ENCODE peak calls at places on chromosomes 13 and 19, in ten cellular contexts. Z is tibial nerve; J is retinal pigment epithelial cell; Q is CD8-positive, alpha-beta T cell; G is neural progenitor cell; C is GM23338; H is fibroblast of lung; O is A549; K is adrenal gland; E is heart left ventricle. X is an unnamed sample.

GRCh38 chr13:27960362-27961226 is 8.5 kb downstream of the CDX2 start:
- DNase-seq in G (peak; percentile 89), Z (no peak), Q (peak; percentile 48), O (peak; percentile 87), C (peak; percentile 92), H (peak; percentile 13), K (no peak), J (no peak), E (no peak), X (peak; percentile 31)

GRCh38 chr19:52028780-52029123 is 573 bp upstream of the ZNF614 start:
- DNase-seq in H (no peak), Z (no peak), G (no peak), Q (no peak), C (no peak), K (no peak), O (no peak), E (no peak), J (no peak), X (no peak)

GRCh38 chr19:38132781-38133180 is 91.2 kb downstream of the DPF1 start:
- DNase-seq in H (no peak), E (no peak), Z (no peak), Q (no peak), C (no peak), K (no peak), O (no peak), J (no peak), G (no peak), X (no peak)

GRCh38 chr13:72132065-72132464 is 265.1 kb upstream of the DACH1 start:
- DNase-seq in E (no peak), G (no peak), O (no peak), J (no peak), H (no peak), Q (no peak), C (no peak), Z (no peak), K (no peak), X (no peak)

GRCh38 chr19:756232-756631 is 5.3 kb downstream of the MISP start:
- DNase-seq in C (peak; percentile 54), O (peak; percentile 77), J (no peak), K (no peak), G (no peak), E (no peak), Q (no peak), H (peak; percentile 36), Z (no peak), X (peak; percentile 35)

GRCh38 chr13:71067164-71067815 is 799.7 kb downstream of the DACH1 start:
- DNase-seq in G (peak; percentile 40), H (peak; percentile 6), K (no peak), C (peak; percentile 35), Q (no peak), Z (no peak), O (peak; percentile 0), E (no peak), J (no peak), X (no peak)

GRCh38 chr13:77697208-77698103 is at the start of gene SLAIN1:
- DNase-seq in Z (peak; percentile 41), O (peak; percentile 49), E (peak; percentile 81), H (peak; percentile 38), G (peak; percentile 95), J (peak; percentile 42), Q (peak; percentile 89), C (peak; percentile 94), K (peak; percentile 84), X (peak; percentile 13)

GRCh38 chr19:44142014-44142523 is 715 bp downstream of the ZNF234 start:
- DNase-seq in O (no peak), E (no peak), K (peak; percentile 30), C (no peak), G (peak; percentile 18), Z (no peak), J (no peak), H (peak; percentile 44), Q (no peak), X (peak; percentile 43)

GRCh38 chr19:10670187-10670586 is 16.0 kb downstream of the ILF3 start:
- DNase-seq in Q (no peak), H (no peak), Z (no peak), J (no peak), G (no peak), K (no peak), E (peak; percentile 18), O (no peak), C (no peak), X (no peak)

GRCh38 chr13:47594833-47595232 is 406.2 kb downstream of the SUCLA2 start:
- DNase-seq in Q (no peak), C (peak; percentile 41), G (peak; percentile 23), E (no peak), J (no peak), K (no peak), O (peak; percentile 18), H (peak; percentile 7), Z (no peak), X (peak; percentile 21)

GRCh38 chr13:110458594-110459365 is 102.7 kb downstream of the RAB20 start:
- DNase-seq in Q (no peak), G (no peak), H (no peak), K (no peak), E (no peak), J (no peak), C (no peak), O (no peak), Z (no peak), X (no peak)

GRCh38 chr13:76463314-76463713 is 422.9 kb downstream of the KCTD12 start:
- DNase-seq in G (no peak), O (no peak), K (no peak), C (no peak), Q (no peak), H (no peak), J (no peak), Z (no peak), E (no peak), X (no peak)

GRCh38 chr19:10286803-10287737 is at the start of gene ICAM4:
- DNase-seq in Q (no peak), H (peak; percentile 83), O (no peak), G (peak; percentile 78), E (peak; percentile 85), C (peak; percentile 84), Z (no peak), K (peak; percentile 71), J (no peak), X (peak; percentile 74)

GRCh38 chr19:35959040-35959967 is 23.1 kb downstream of the LRFN3 start:
- DNase-seq in E (peak; percentile 39), C (peak; percentile 57), J (no peak), Z (no peak), K (no peak), H (no peak), G (peak; percentile 58), O (no peak), Q (peak; percentile 91), X (no peak)
- TF ChIP-seq CTCF in E (no peak), C (peak; percentile 53), J (no peak), Z (peak; percentile 25), K (no peak), H (peak; percentile 7), G (peak; percentile 42), O (peak; percentile 43), Q (peak; percentile 77), X (no peak)

GRCh38 chr19:14575428-14575980 is 3.6 kb upstream of the NDUFB7 start:
- DNase-seq in C (no peak), Q (no peak), Z (no peak), J (no peak), K (no peak), E (no peak), O (no peak), G (no peak), H (no peak), X (no peak)

GRCh38 chr19:14566712-14567077 is 5.2 kb downstream of the NDUFB7 start:
- DNase-seq in C (no peak), G (no peak), O (no peak), E (no peak), Z (no peak), K (no peak), J (no peak), H (no peak), Q (no peak), X (no peak)

GRCh38 chr19:14567079-14567478 is 4.8 kb downstream of the NDUFB7 start:
- DNase-seq in Z (no peak), C (no peak), K (no peak), E (no peak), Q (no peak), G (no peak), H (no peak), J (no peak), O (no peak), X (no peak)

GRCh38 chr19:14571695-14572490 is at the start of gene NDUFB7:
- DNase-seq in J (peak; percentile 81), O (peak; percentile 96), E (peak; percentile 95), G (peak; percentile 95), K (peak; percentile 91), C (peak; percentile 98), H (peak; percentile 96), Z (peak; percentile 77), Q (peak; percentile 90), X (peak; percentile 96)

GRCh38 chr19:14570864-14571527 is 870 bp downstream of the NDUFB7 start:
- DNase-seq in J (no peak), Q (no peak), K (no peak), G (no peak), C (no peak), O (no peak), Z (no peak), E (no peak), H (no peak), X (no peak)
- H3K4me3 ChIP-seq in J (peak overlapping the region; percentile 80), Q (peak overlapping the region; percentile 100), K (peak overlapping the region; percentile 96), G (peak overlapping the region; percentile 100), C (peak overlapping the region; percentile 99), O (peak overlapping the region; percentile 85), Z (peak overlapping the region; percentile 92), E (peak overlapping the region; percentile 98), H (peak overlapping the region; percentile 90), X (peak overlapping the region; percentile 99)

DNA sequence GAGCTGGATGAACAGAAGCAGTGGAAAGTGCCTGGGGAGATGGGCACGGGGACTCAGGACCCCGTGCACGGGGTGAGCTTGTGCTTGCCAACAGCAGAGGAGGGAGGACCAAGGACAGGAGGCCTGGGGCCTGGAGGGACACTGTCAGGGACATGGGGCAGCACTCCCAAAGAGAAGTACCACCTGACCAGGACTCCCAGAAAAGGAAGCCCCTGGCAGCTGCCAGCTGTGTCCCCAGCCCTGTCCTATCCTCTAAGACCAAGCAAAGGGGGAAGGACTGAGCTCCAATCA is 151.2 kb upstream of the TSHZ3 start:
- DNase-seq in G (no peak), H (no peak), C (no peak), Z (no peak), E (no peak), Q (no peak), J (no peak), O (no peak), K (no peak), X (no peak)
- TF ChIP-seq CTCF in G (no peak), H (no peak), C (no peak), Z (no peak), E (no peak), Q (no peak), J (no peak), O (no peak), K (no peak), X (no peak)

DNA sequence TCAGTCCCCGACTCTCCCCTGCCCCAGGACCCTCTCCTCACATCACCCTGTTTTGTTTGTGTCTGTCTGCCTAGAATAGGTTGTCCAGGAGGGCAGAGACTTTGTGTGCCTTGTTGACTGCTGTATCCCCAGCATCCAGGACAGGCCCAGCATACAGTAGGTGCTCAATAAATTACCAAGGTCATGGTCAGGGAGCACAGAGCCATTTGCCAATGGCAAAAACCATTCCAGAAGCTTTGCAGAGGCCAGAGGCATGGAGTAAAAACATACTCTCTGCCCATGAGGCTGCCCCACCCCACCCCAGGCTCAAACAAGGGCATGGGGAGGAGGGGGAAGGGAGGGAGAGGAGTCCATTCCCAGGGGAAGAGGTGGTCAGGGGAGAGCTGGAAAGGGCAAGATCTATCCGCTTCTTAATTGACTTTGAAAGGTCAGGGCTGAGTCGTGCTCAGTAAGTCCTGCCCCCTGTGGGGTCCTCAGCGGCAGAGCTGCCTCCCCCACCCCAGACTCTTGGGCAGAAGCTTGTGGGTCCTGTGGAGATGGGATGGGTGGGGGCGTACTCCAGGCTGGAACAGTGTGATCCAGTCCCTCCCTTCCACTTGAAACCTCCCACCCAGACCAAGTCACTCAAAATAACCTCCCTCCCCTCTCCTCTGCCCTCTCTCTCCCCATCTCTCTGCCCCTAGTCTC is 4.4 kb downstream of the GPR4 start:
- DNase-seq in O (no peak), K (no peak), G (no peak), E (peak; percentile 61), J (no peak), H (no peak), C (peak; percentile 72), Q (no peak), Z (no peak), X (no peak)
- H3K4me3 ChIP-seq in O (no peak overlapping the region), K (no peak overlapping the region), G (no peak overlapping the region), E (peak overlapping the region; percentile 66), J (no peak overlapping the region), H (peak overlapping the region; percentile 32), C (peak overlapping the region; percentile 67), Q (no peak overlapping the region), Z (no peak overlapping the region), X (peak overlapping the region; percentile 15)